ENCODE peak calls at places on chromosomes 1 and 21, in five cellular contexts. I is suprapubic skin; Z is heart left ventricle; G is naive thymus-derived CD4-positive, alpha-beta T cell; H is colonic mucosa. O is an unnamed sample. For H3K4me1 and H3K9me3, the result is how much of the 10 kb centered on the place peaks cover.

GRCh38 chr1:7120863-7121621 is 335.8 kb downstream of the CAMTA1 start:
- DNase-seq in H (no peak), I (peak), Z (no peak), G (no peak), O (no peak)

GRCh38 chr1:29180497-29181412 is 945 bp downstream of the SRSF4 start:
- DNase-seq in Z (no peak), G (no peak), I (no peak), H (no peak), O (peak)

GRCh38 chr1:77990629-77991204 is 11.8 kb upstream of the FUBP1 start:
- DNase-seq in G (no peak), Z (no peak), I (no peak), H (no peak), O (no peak)

GRCh38 chr1:191734321-191734720 is 423.9 kb upstream of the RGS18 start:
- DNase-seq in H (no peak), G (no peak), Z (no peak), I (no peak), O (no peak)

GRCh38 chr1:205285391-205286101 is 36.0 kb downstream of the NUAK2 start:
- DNase-seq in H (no peak), I (no peak), Z (no peak), G (peak), O (no peak)

GRCh38 chr1:111990878-111991760 is 1.7 kb upstream of the KCND3 start:
- DNase-seq in H (peak), G (no peak), I (no peak), Z (peak), O (peak)

GRCh38 chr1:166122873-166123466 is 43.8 kb downstream of the FAM78B start:
- DNase-seq in G (no peak), Z (no peak), I (no peak), H (no peak), O (no peak)

GRCh38 chr1:183945432-183946308 is 91.9 kb downstream of the COLGALT2 start:
- DNase-seq in I (no peak), Z (no peak), H (no peak), G (no peak), O (no peak)

GRCh38 chr1:115299266-115299665 is 38.8 kb downstream of the NGF start:
- DNase-seq in H (no peak), Z (no peak), G (no peak), I (no peak), O (no peak)

GRCh38 chr1:94562502-94563260 is 21.1 kb upstream of the F3 start:
- DNase-seq in Z (no peak), G (no peak), H (peak), I (no peak), O (no peak)

GRCh38 chr1:40926441-40926840 is 53.1 kb upstream of the CTPS1 start:
- DNase-seq in G (no peak), Z (no peak), H (no peak), I (no peak), O (no peak)

GRCh38 chr1:200473698-200474371 is 64.0 kb upstream of the ZNF281 start:
- DNase-seq in G (no peak), I (no peak), H (no peak), Z (no peak), O (no peak)

GRCh38 chr1:17603091-17603841 is 63.8 kb downstream of the ARHGEF10L start:
- DNase-seq in G (no peak), H (peak), Z (no peak), I (no peak), O (no peak)

GRCh38 chr1:27522860-27523665 is 33.1 kb upstream of the WASF2 start:
- DNase-seq in I (no peak), Z (peak), G (peak), H (no peak), O (no peak)

GRCh38 chr1:29876902-29877301 is 640.6 kb downstream of the PTPRU start:
- DNase-seq in G (no peak), I (peak), Z (no peak), H (no peak), O (no peak)

GRCh38 chr1:79100385-79100784 is 93.9 kb upstream of the ADGRL4 start:
- DNase-seq in H (no peak), G (no peak), Z (no peak), I (no peak), O (no peak)

GRCh38 chr1:179816196-179816960 is 61.2 kb downstream of the TOR1AIP2 start:
- DNase-seq in Z (peak), G (no peak), I (no peak), H (no peak), O (peak)

GRCh38 chr1:181318022-181318857 is 165.1 kb upstream of the CACNA1E start:
- DNase-seq in Z (no peak), I (no peak), G (peak), H (no peak), O (no peak)

GRCh38 chr21:25412090-25412489 is 195.2 kb downstream of the MRPL39 start:
- DNase-seq in H (no peak), Z (no peak), G (no peak), I (no peak), O (no peak)

GRCh38 chr1:232196042-232196441 is 433.9 kb downstream of the SIPA1L2 start:
- DNase-seq in H (no peak), I (no peak), Z (no peak), G (no peak), O (no peak)

GRCh38 chr1:154469844-154470417 is 32.1 kb upstream of the TDRD10 start:
- DNase-seq in Z (no peak), I (no peak), H (no peak), G (no peak), O (no peak)

GRCh38 chr1:239997160-239997514 is 94.5 kb upstream of the FMN2 start:
- DNase-seq in I (no peak), H (no peak), G (no peak), Z (no peak), O (no peak)

GRCh38 chr1:237864338-237865244 is 26.1 kb downstream of the ZP4 start:
- DNase-seq in H (peak), Z (peak), I (no peak), G (no peak), O (peak)

GRCh38 chr1:180272395-180272794 is 42.3 kb downstream of the LHX4 start:
- DNase-seq in I (no peak), H (no peak), Z (no peak), G (no peak), O (peak)

GRCh38 chr1:56967900-56968832 is 2.4 kb upstream of the C8B start:
- DNase-seq in Z (peak), G (no peak), I (no peak), H (peak), O (no peak)

GRCh38 chr1:23344987-23345472 is 946 bp upstream of the HNRNPR start:
- DNase-seq in G (no peak), I (no peak), H (peak), Z (no peak), O (no peak)

GRCh38 chr1:47478090-47478489 is 40.2 kb downstream of the FOXD2 start:
- DNase-seq in I (peak), Z (no peak), H (peak), G (no peak), O (no peak)

GRCh38 chr1:177847843-177848242 is 122.0 kb downstream of the SEC16B start:
- DNase-seq in I (no peak), G (no peak), Z (no peak), H (no peak), O (no peak)

GRCh38 chr1:8314346-8315280 is 3.3 kb upstream of the SLC45A1 start:
- DNase-seq in H (peak), Z (peak), G (peak), I (no peak), O (peak)

GRCh38 chr1:108533351-108534083 is 26.4 kb upstream of the EEIG2 start:
- DNase-seq in Z (no peak), G (no peak), I (no peak), H (peak), O (no peak)

GRCh38 chr1:177472567-177472966 is 301.8 kb downstream of the BRINP2 start:
- DNase-seq in H (no peak), I (no peak), G (no peak), Z (no peak), O (no peak)

GRCh38 chr1:154574715-154575114 is 7.1 kb downstream of the CHRNB2 start:
- DNase-seq in I (no peak), G (no peak), H (no peak), Z (no peak), O (no peak)

GRCh38 chr21:44846485-44847260 is 26.8 kb downstream of the PTTG1IP start:
- DNase-seq in H (peak), I (peak), G (peak), Z (no peak), O (peak)

GRCh38 chr1:198605880-198606458 is 32.9 kb upstream of the PTPRC start:
- DNase-seq in G (no peak), H (no peak), I (no peak), Z (no peak), O (no peak)

GRCh38 chr1:33443067-33443704 is 12.3 kb upstream of the PHC2 start:
- DNase-seq in I (no peak), H (no peak), G (no peak), Z (no peak), O (no peak)

GRCh38 chr1:8745749-8746390 is 71.6 kb downstream of the RERE start:
- DNase-seq in I (no peak), G (no peak), H (no peak), Z (no peak), O (no peak)

GRCh38 chr1:1117469-1117831 is 1.6 kb upstream of the C1orf159 start:
- DNase-seq in H (peak), Z (no peak), G (no peak), I (no peak), O (no peak)

GRCh38 chr21:41820384-41821080 is 53.7 kb upstream of the RIPK4 start:
- DNase-seq in H (no peak), G (no peak), I (no peak), Z (no peak), O (no peak)

GRCh38 chr1:52059326-52059725 is 3.2 kb downstream of the BTF3L4 start:
- DNase-seq in H (no peak), G (no peak), I (no peak), Z (no peak), O (no peak)

DNA sequence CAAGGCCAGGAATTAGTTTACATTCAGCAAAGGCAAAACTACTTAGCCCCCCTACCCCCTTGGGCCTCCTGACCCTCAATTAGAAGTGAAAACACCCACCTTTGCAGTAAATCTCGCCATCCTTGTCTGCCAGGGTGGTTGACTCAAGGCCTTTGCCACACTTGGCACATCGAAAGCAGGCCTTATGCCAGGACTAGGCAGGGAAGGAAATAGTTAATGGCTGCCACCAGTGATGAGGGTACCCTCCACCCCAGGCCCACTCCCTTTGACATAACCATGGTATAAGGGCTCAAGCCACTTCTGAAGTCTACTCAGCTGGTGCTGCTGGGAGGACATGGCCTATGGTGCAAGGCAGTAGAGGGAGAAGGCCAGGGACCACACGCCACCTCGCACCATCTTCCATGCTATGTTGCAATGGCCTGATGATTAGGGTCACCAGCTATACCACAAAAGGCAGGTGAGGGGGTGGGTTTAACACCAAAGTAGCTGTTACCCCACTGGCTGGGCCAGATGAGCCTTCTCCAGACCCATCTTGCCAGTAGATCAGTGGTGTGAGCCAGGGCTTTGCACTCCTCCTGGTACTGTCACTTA is 16.3 kb upstream of the PHLDA3 start:
- DNase-seq in H (no peak), Z (no peak), I (no peak), G (no peak), O (no peak)
- H3K4me1 ChIP-seq in H (under half), Z (under half), I (under half), G (under half), O (half or more)

GRCh38 chr1:229718177-229718576 is 92.1 kb downstream of the URB2 start:
- DNase-seq in I (no peak), G (no peak), Z (no peak), H (no peak), O (no peak)

GRCh38 chr1:229714964-229715603 is 89.0 kb downstream of the URB2 start:
- DNase-seq in H (peak), G (no peak), I (no peak), Z (no peak), O (no peak)

GRCh38 chr1:229716064-229716463 is 90.0 kb downstream of the URB2 start:
- DNase-seq in I (no peak), Z (no peak), H (no peak), G (no peak), O (no peak)

GRCh38 chr1:229716692-229717091 is 90.6 kb downstream of the URB2 start:
- DNase-seq in H (no peak), Z (no peak), I (no peak), G (no peak), O (no peak)

GRCh38 chr1:229717774-229718173 is 91.7 kb downstream of the URB2 start:
- DNase-seq in Z (no peak), I (no peak), H (no peak), G (no peak), O (no peak)
- H3K4me3 ChIP-seq in Z (no peak), I (no peak), H (no peak), G (no peak), O (no peak)

GRCh38 chr21:36804867-36805611 is 106.1 kb downstream of the SIM2 start:
- DNase-seq in G (no peak), I (no peak), H (no peak), Z (no peak), O (peak)

GRCh38 chr21:36810443-36810842 is 111.5 kb downstream of the SIM2 start:
- DNase-seq in G (no peak), Z (no peak), I (no peak), H (no peak), O (no peak)

GRCh38 chr21:36803801-36804452 is 105.0 kb downstream of the SIM2 start:
- DNase-seq in I (no peak), Z (no peak), G (no peak), H (no peak), O (peak)

GRCh38 chr21:36806103-36806502 is 107.2 kb downstream of the SIM2 start:
- DNase-seq in I (no peak), H (no peak), Z (no peak), G (no peak), O (peak)

GRCh38 chr21:36807421-36808004 is 108.6 kb downstream of the SIM2 start:
- DNase-seq in Z (no peak), G (no peak), I (no peak), H (no peak), O (peak)
- H3K9me3 ChIP-seq in Z (under half), G (under half), I (under half), H (under half), O (under half)

DNA sequence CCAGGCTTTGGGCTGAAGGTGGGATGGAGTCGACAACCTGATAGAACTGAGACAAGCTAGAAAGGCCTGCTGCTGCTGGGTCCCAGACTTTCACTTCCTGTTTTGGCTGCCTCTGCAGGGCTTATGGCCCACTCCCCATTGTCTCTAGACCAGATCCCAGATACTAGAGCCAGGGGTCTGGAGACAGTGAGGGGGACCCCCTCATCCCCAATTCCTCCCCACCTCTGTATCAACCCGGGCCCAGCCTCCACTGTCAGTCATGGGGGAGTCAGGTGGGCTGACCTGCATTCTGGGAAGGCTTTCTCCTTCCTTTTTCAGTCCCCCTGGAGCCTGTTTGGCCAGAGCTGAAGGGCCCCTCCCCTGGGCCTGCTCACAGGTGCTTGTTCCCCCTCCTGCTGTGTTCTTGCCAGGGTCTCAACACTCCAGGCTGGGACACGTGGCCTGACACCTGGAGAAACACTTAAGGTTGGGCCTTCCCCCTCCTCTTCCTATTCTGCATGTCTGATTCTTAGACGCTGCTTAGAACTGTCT is 18.0 kb upstream of the ETV3L start:
- DNase-seq in I (no peak), H (no peak), Z (no peak), G (no peak), O (no peak)
- H3K4me1 ChIP-seq in I (under half), H (under half), Z (under half), G (under half), O (under half)

GRCh38 chr1:39690943-39691382 is 270 bp downstream of the HPCAL4 start:
- DNase-seq in I (no peak), Z (no peak), G (no peak), H (no peak), O (no peak)

GRCh38 chr1:39691383-39692151 is at the start of gene HPCAL4:
- DNase-seq in G (peak), Z (peak), I (peak), H (peak), O (peak)

GRCh38 chr1:39689635-39690034 is 1.6 kb downstream of the HPCAL4 start:
- DNase-seq in G (no peak), H (no peak), Z (no peak), I (no peak), O (no peak)

GRCh38 chr1:39689214-39689613 is 2.0 kb downstream of the HPCAL4 start:
- DNase-seq in I (no peak), H (no peak), Z (no peak), G (no peak), O (no peak)

DNA sequence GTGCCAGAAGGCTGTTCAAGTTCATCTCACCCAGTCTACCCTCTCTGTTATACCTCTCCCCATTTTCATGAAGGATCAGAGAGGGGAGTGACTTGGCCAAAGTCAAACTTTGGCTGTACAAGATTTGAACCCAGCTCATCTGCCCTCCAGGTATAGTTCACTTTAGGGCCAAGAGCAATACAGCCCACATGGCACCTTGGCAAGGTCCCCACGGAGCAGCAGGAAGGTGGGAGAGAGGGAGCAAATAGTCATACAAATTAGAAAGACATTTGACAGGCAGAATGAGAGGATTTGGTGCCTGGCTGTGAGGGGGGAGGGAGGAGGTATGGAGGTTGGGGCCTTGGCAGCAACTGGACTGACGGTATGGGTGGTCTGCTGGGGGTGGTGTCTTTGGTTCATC is 1.0 kb downstream of the HPCAL4 start:
- DNase-seq in H (no peak), G (no peak), I (no peak), Z (no peak), O (no peak)
- H3K4me3 ChIP-seq in H (no peak), G (no peak), I (no peak), Z (no peak), O (no peak)

DNA sequence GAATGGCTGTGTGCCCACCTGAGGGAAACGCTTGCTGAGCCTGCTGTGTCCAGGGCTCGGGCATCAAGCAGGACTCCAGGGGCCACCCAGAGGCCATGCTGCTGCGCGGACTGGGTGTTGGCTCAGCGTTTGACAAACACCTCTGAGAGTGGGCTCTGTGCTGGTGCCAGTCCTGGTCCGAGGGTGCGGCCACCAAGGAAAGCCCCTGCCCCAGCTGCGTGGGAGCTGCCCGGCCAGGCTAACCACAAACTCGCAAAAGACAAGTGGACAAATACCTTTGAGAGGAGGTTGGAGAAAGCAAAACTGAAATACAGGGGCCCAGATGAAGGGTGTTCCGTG is 65.6 kb upstream of the TTC34 start:
- DNase-seq in I (no peak), G (no peak), Z (no peak), H (no peak), O (no peak)
- H3K9me3 ChIP-seq in I (under half), G (under half), Z (under half), H (under half), O (under half)

DNA sequence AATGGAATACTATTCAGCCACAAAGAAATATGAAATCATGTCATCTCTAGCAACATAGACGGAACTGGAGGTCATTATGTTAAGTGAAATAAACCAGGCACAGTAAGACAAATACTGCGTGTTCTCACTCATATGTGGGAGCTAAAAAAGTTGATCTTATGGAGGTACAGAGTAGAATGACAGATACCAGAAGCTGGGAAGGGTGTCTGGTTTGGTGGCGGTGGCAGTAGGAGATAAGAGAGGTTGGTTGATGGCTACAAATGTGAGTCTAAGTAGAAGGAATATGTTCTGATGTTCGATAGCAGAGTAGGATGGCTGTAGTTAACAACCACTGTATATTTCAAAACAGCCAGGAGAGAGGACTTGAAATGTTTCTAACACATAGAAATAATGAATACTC is 121.6 kb downstream of the PLPPR4 start:
- DNase-seq in H (no peak), Z (no peak), G (no peak), I (no peak), O (no peak)
- H3K4me1 ChIP-seq in H (under half), Z (under half), G (under half), I (under half), O (under half)

DNA sequence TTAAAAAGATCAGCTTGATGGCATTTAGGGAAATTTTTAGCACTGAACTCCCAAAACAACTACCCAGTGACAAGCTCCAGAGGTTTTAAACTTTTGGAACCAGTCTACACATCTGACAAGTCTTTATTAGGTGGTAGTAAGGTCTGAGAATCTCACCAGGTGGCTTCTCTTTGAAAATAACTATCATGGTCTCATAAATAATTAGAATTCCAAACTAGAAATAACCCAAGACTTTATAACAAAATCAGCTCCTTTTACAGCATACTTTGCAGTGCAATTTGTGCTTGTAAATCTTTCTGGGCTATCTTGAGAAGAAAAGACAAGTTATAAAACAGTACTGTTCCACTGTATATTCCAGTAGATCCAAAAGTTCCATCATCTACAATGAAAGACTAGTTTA is 108.7 kb downstream of the LTN1 start:
- DNase-seq in Z (no peak), H (no peak), G (no peak), I (no peak), O (no peak)
- H3K4me3 ChIP-seq in Z (no peak), H (no peak), G (peak), I (peak), O (peak)